ENCODE peak calls at places on chromosomes 7 and 10, in eight cellular contexts. K is GM23338, H is IMR-90, B is ascending aorta, Q is colonic mucosa, E is tibial nerve, V is lower lobe of right lung, S is fibroblast of lung. O is an unnamed sample. For H3K4me1, the result is how much of the 10 kb centered on the place peaks cover.

GRCh38 chr10:70270952-70271351 is 12.9 kb downstream of the NPFFR1 start:
- DNase-seq in K (no peak), H (no peak), B (no peak), Q (no peak), E (no peak), V (no peak), S (no peak), O (no peak)

GRCh38 chr10:49297818-49298665 is 928 bp upstream of the C10orf71 start:
- DNase-seq in K (no peak), H (no peak), B (no peak), Q (no peak), E (no peak), V (no peak), S (no peak), O (no peak)

GRCh38 chr7:110754649-110755048 is 336.3 kb upstream of the LRRN3 start:
- DNase-seq in K (no peak), H (no peak), B (no peak), Q (no peak), E (no peak), V (no peak), S (no peak), O (no peak)

GRCh38 chr7:75866129-75866496 is 12.7 kb upstream of the RHBDD2 start:
- DNase-seq in K (no peak), H (no peak), B (no peak), Q (no peak), E (no peak), V (no peak), S (no peak), O (no peak)

GRCh38 chr10:103759100-103759781 is 96.1 kb downstream of the SH3PXD2A start:
- DNase-seq in K (no peak), H (peak), B (peak), Q (peak), E (no peak), V (no peak), S (peak), O (peak)

GRCh38 chr7:139523199-139523941 is at the start of gene CLEC2L:
- DNase-seq in K (peak), H (no peak), B (no peak), Q (no peak), E (no peak), V (no peak), S (no peak), O (no peak)

GRCh38 chr7:98627062-98627790 is 10.1 kb downstream of the NPTX2 start:
- DNase-seq in K (no peak), H (no peak), B (no peak), Q (no peak), E (no peak), V (no peak), S (no peak), O (no peak)

GRCh38 chr7:40147371-40148246 is 12.8 kb downstream of the SUGCT start:
- DNase-seq in K (peak), H (no peak), B (no peak), Q (no peak), E (no peak), V (no peak), S (no peak), O (no peak)

GRCh38 chr10:60394444-60394843 is 4.8 kb upstream of the ANK3 start:
- DNase-seq in K (no peak), H (no peak), B (no peak), Q (no peak), E (no peak), V (no peak), S (no peak), O (no peak)

GRCh38 chr10:52639652-52640051 is 132.9 kb downstream of the MBL2 start:
- DNase-seq in K (no peak), H (no peak), B (no peak), Q (no peak), E (no peak), V (no peak), S (no peak), O (no peak)

GRCh38 chr10:121999301-121999700 is 10.3 kb downstream of the TACC2 start:
- DNase-seq in K (no peak), H (no peak), B (no peak), Q (no peak), E (no peak), V (no peak), S (no peak), O (no peak)

GRCh38 chr10:90125966-90126600 is 424.7 kb downstream of the KIF20B start:
- DNase-seq in K (no peak), H (no peak), B (no peak), Q (no peak), E (no peak), V (no peak), S (peak), O (no peak)

GRCh38 chr10:86813101-86813500 is 56.7 kb downstream of the BMPR1A start:
- DNase-seq in K (no peak), H (no peak), B (no peak), Q (no peak), E (no peak), V (no peak), S (no peak), O (no peak)

GRCh38 chr10:34032564-34032963 is 698.1 kb upstream of the NRP1 start:
- DNase-seq in K (no peak), H (no peak), B (no peak), Q (no peak), E (no peak), V (no peak), S (no peak), O (no peak)

GRCh38 chr10:3858051-3858845 is 73.2 kb upstream of the KLF6 start:
- DNase-seq in K (no peak), H (no peak), B (no peak), Q (no peak), E (no peak), V (no peak), S (no peak), O (no peak)

GRCh38 chr10:94225589-94225988 is 137.2 kb downstream of the NOC3L start:
- DNase-seq in K (peak), H (no peak), B (no peak), Q (no peak), E (no peak), V (no peak), S (peak), O (no peak)

GRCh38 chr7:1459930-1460756 is 873 bp upstream of the MICALL2 start:
- DNase-seq in K (no peak), H (no peak), B (no peak), Q (no peak), E (peak), V (peak), S (peak), O (no peak)

GRCh38 chr10:921471-922414 is 9.8 kb downstream of the LARP4B start:
- DNase-seq in K (no peak), H (peak), B (no peak), Q (no peak), E (no peak), V (no peak), S (peak), O (no peak)

GRCh38 chr7:44977304-44977858 is 1.4 kb downstream of the MYO1G start:
- DNase-seq in K (no peak), H (no peak), B (no peak), Q (no peak), E (no peak), V (no peak), S (no peak), O (no peak)

GRCh38 chr7:43077732-43078391 is 34.6 kb upstream of the HECW1 start:
- DNase-seq in K (peak), H (peak), B (no peak), Q (no peak), E (no peak), V (no peak), S (peak), O (no peak)

GRCh38 chr10:27490807-27491206 is 13.3 kb upstream of the RAB18 start:
- DNase-seq in K (no peak), H (no peak), B (no peak), Q (no peak), E (no peak), V (no peak), S (no peak), O (no peak)

GRCh38 chr7:87628780-87629569 is 777 bp downstream of the RUNDC3B start:
- DNase-seq in K (peak), H (no peak), B (no peak), Q (peak), E (no peak), V (peak), S (no peak), O (peak)

GRCh38 chr7:15306286-15306685 is 255.5 kb downstream of the AGMO start:
- DNase-seq in K (no peak), H (no peak), B (no peak), Q (no peak), E (no peak), V (no peak), S (no peak), O (no peak)

GRCh38 chr10:78910021-78910420 is 158.7 kb upstream of the ZMIZ1 start:
- DNase-seq in K (no peak), H (no peak), B (no peak), Q (no peak), E (no peak), V (no peak), S (no peak), O (peak)

GRCh38 chr7:142881586-142882337 is 3.8 kb downstream of the TRPV6 start:
- DNase-seq in K (no peak), H (no peak), B (no peak), Q (no peak), E (no peak), V (no peak), S (no peak), O (no peak)

GRCh38 chr7:11054033-11054432 is 80.4 kb downstream of the PHF14 start:
- DNase-seq in K (no peak), H (no peak), B (no peak), Q (no peak), E (no peak), V (no peak), S (no peak), O (no peak)

GRCh38 chr7:23373151-23374004 is 74.2 kb downstream of the MALSU1 start:
- DNase-seq in K (no peak), H (peak), B (no peak), Q (no peak), E (no peak), V (no peak), S (peak), O (no peak)

GRCh38 chr10:12264204-12264908 is 68.4 kb downstream of the CDC123 start:
- DNase-seq in K (peak), H (peak), B (peak), Q (peak), E (peak), V (peak), S (peak), O (peak)

GRCh38 chr7:2529161-2530075 is 9.8 kb downstream of the LFNG start:
- DNase-seq in K (peak), H (peak), B (peak), Q (peak), E (peak), V (peak), S (peak), O (peak)

GRCh38 chr7:155206286-155207020 is 91.2 kb upstream of the INSIG1 start:
- DNase-seq in K (no peak), H (peak), B (peak), Q (peak), E (peak), V (peak), S (peak), O (peak)

GRCh38 chr7:12670071-12670729 is 17.2 kb upstream of the ARL4A start:
- DNase-seq in K (no peak), H (peak), B (no peak), Q (no peak), E (no peak), V (no peak), S (peak), O (no peak)

GRCh38 chr10:52644678-52645434 is 127.7 kb downstream of the MBL2 start:
- DNase-seq in K (peak), H (peak), B (no peak), Q (peak), E (peak), V (no peak), S (peak), O (no peak)

GRCh38 chr7:124575181-124575580 is 190.4 kb downstream of the GPR37 start:
- DNase-seq in K (no peak), H (peak), B (no peak), Q (no peak), E (no peak), V (no peak), S (no peak), O (no peak)

GRCh38 chr7:148500978-148501377 is 89.6 kb upstream of the C7orf33 start:
- DNase-seq in K (no peak), H (no peak), B (no peak), Q (no peak), E (no peak), V (no peak), S (no peak), O (no peak)

GRCh38 chr10:89064764-89065163 is 74.2 kb downstream of the FAS start:
- DNase-seq in K (no peak), H (no peak), B (no peak), Q (no peak), E (peak), V (no peak), S (peak), O (no peak)

GRCh38 chr7:140638311-140638791 is 2.3 kb downstream of the DENND2A start:
- DNase-seq in K (peak), H (peak), B (peak), Q (no peak), E (no peak), V (no peak), S (peak), O (peak)

DNA sequence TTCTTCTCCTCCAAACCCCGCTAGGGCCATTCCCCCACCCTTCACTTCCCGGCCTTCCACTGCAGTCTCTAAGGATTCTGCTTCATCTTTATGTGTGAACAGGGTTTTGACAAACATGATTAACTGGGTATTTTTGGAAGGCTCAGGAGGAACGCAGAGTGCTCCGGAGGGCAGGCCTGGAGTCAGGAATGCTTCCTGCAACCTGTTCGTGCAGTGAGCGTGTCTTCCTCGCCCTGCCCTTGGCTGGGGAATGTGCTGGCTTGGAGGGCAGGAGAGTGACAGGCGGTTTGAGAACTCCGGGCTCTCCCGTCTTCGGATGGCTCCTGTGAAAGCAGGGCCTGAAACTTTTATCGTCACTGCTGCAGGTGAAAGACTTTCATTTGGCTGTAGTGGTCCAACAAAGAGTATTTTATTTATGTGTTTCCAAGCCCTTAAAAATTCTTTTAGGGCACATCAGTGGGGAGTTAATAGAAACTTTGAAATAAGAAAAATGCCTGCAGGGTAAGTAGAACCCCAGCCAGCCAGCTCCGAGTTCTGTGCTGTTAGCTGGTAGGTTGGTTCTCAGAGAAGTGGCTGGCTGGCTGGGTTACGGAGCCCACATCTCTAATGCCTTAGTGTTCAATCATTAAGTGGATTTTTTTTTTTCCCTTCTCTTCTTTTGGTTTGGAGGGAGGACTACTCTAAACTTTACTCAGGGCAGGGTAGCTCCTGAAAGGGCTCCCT is 51.0 kb downstream of the TCF7L2 start:
- DNase-seq in K (peak), H (no peak), B (no peak), Q (peak), E (no peak), V (peak), S (no peak), O (peak)
- H3K4me1 ChIP-seq in K (half or more), H (under half), B (under half), Q (under half), E (under half), V (under half), S (under half), O (under half)

GRCh38 chr10:116670706-116671105 is 50.0 kb downstream of the PNLIPRP2 start:
- DNase-seq in K (no peak), H (no peak), B (no peak), Q (no peak), E (no peak), V (no peak), S (no peak), O (no peak)
- TF ChIP-seq CTCF in K (no peak), H (no peak), B (no peak), Q (no peak), E (no peak), V (no peak), S (no peak), O (no peak)

GRCh38 chr7:101942603-101943210 is 125.3 kb downstream of the CUX1 start:
- DNase-seq in K (no peak), H (no peak), B (no peak), Q (peak), E (no peak), V (no peak), S (no peak), O (no peak)

GRCh38 chr7:101944611-101945010 is 127.2 kb downstream of the CUX1 start:
- DNase-seq in K (no peak), H (no peak), B (no peak), Q (no peak), E (no peak), V (no peak), S (no peak), O (no peak)

GRCh38 chr7:101943306-101943705 is 125.9 kb downstream of the CUX1 start:
- DNase-seq in K (no peak), H (no peak), B (no peak), Q (no peak), E (no peak), V (no peak), S (no peak), O (no peak)

GRCh38 chr7:101945034-101945758 is 127.8 kb downstream of the CUX1 start:
- DNase-seq in K (no peak), H (no peak), B (no peak), Q (no peak), E (no peak), V (no peak), S (no peak), O (peak)

DNA sequence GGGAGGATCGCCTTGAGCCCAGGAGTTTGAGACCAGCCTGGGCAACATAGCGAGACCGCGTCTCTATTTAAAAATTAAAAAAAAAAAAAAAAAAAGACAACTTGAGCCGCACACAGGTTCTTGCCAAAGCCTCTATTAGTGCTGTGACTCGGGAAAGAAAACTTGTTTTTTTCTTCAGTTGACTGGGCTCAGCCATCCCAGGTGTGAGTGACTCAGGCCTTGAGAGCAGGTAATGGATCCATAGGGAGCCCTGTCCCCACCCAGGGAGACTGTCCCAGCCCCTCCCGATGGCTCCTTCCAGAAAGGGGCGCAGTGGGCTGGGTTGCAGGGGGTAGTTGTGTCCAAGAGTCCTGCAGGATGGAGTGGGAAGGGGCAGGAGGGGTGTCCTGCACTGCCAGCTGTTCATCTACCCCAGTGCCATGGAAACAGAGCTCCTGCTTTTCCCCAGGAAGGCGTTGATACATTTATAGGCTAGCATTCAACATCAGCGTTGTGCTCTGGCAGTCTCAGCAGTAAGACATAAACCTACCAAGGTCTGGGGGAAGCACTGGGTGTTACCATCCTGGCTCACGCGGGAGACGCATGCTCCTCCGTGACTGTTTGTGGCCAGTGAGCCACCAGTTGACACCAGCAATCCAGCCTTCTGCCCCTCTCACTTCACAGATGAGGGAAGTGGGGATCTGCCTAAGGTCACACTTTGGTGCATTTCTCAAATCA is 126.6 kb downstream of the CUX1 start:
- DNase-seq in K (no peak), H (no peak), B (no peak), Q (no peak), E (no peak), V (no peak), S (no peak), O (no peak)
- H3K4me1 ChIP-seq in K (half or more), H (under half), B (under half), Q (under half), E (under half), V (under half), S (under half), O (half or more)

GRCh38 chr10:102342462-102342861 is 53.0 kb upstream of the NFKB2 start:
- DNase-seq in K (peak), H (peak), B (no peak), Q (no peak), E (no peak), V (no peak), S (no peak), O (no peak)

GRCh38 chr10:102352066-102352715 is 43.3 kb upstream of the NFKB2 start:
- DNase-seq in K (peak), H (peak), B (peak), Q (peak), E (peak), V (peak), S (peak), O (peak)

GRCh38 chr10:102342958-102343357 is 52.5 kb upstream of the NFKB2 start:
- DNase-seq in K (no peak), H (peak), B (no peak), Q (no peak), E (no peak), V (no peak), S (peak), O (no peak)

GRCh38 chr10:102344067-102344466 is 51.4 kb upstream of the NFKB2 start:
- DNase-seq in K (no peak), H (peak), B (no peak), Q (no peak), E (no peak), V (no peak), S (no peak), O (no peak)

GRCh38 chr10:102347236-102347828 is 48.2 kb upstream of the NFKB2 start:
- DNase-seq in K (peak), H (peak), B (no peak), Q (peak), E (peak), V (peak), S (peak), O (peak)
- TF ChIP-seq CTCF in K (peak), H (peak), B (peak), Q (peak), E (peak), V (peak), S (peak), O (peak)

DNA sequence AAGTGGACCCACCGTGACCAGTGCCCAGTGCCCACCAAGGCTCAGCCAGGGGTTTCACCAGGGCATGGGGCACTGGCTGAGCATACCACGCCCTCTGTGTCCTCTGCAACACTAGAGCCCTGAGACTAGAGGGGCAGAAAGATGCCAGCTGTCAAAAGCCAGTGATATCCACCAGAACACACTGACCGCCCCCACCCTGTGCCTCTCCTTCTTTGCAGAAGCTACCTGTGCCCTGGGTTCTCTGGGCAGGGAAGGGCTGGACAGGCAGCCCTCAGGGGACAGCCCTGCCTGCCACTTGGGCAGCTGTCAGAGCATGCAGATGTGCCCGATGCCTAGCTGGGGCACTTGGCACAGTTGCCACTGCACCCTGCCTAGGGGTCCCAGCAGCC is 494 bp downstream of the VSIR start:
- DNase-seq in K (no peak), H (no peak), B (no peak), Q (no peak), E (no peak), V (no peak), S (no peak), O (no peak)
- H3K4me1 ChIP-seq in K (under half), H (under half), B (under half), Q (under half), E (under half), V (half or more), S (under half), O (half or more)

GRCh38 chr10:15439381-15439837 is 68.3 kb upstream of the FAM171A1 start:
- DNase-seq in K (peak), H (peak), B (peak), Q (no peak), E (no peak), V (no peak), S (peak), O (no peak)
- TF ChIP-seq CTCF in K (peak), H (peak), B (peak), Q (no peak), E (no peak), V (peak), S (peak), O (peak)